ENCODE peak calls at places on chromosomes 11 and 22, in four cellular contexts. N, D, Z and R are unnamed samples.

GRCh38 chr11:60168306-60168705 is 14.6 kb downstream of the MS4A6A start:
- DNase-seq in D (no peak), Z (no peak), N (no peak), R (no peak)

GRCh38 chr11:38824573-38824972 is 2226.5 kb upstream of the RAG2 start:
- DNase-seq in Z (no peak), D (no peak), N (peak), R (no peak)

GRCh38 chr11:110763249-110764011 is 51.2 kb upstream of the ARHGAP20 start:
- DNase-seq in D (no peak), N (peak), Z (no peak), R (peak)

GRCh38 chr11:65506770-65507485 is 8.1 kb downstream of the MALAT1 start:
- DNase-seq in N (peak), Z (no peak), D (no peak), R (peak)

GRCh38 chr11:61955416-61956135 is 5.4 kb downstream of the BEST1 start:
- DNase-seq in Z (no peak), N (no peak), D (peak), R (peak)

GRCh38 chr11:45803981-45804805 is 756 bp upstream of the SLC35C1 start:
- DNase-seq in D (peak), Z (no peak), N (peak), R (peak)

GRCh38 chr11:57458410-57459111 is 1.8 kb upstream of the RTN4RL2 start:
- DNase-seq in N (peak), Z (no peak), D (peak), R (no peak)

GRCh38 chr22:38176170-38176741 is 5.4 kb downstream of the PLA2G6 start:
- DNase-seq in N (peak), Z (peak), D (no peak), R (peak)

GRCh38 chr22:23369054-23369685 is 188.9 kb downstream of the BCR start:
- DNase-seq in D (no peak), N (no peak), Z (no peak), R (no peak)

GRCh38 chr11:9315078-9315688 is 790 bp upstream of the TMEM41B start:
- DNase-seq in Z (no peak), D (no peak), N (peak), R (no peak)

GRCh38 chr11:9316334-9316733 is 1.9 kb upstream of the TMEM41B start:
- DNase-seq in Z (no peak), D (no peak), N (no peak), R (no peak)

GRCh38 chr11:9314291-9315077 is at the start of gene TMEM41B:
- DNase-seq in D (peak), N (peak), Z (peak), R (peak)

DNA sequence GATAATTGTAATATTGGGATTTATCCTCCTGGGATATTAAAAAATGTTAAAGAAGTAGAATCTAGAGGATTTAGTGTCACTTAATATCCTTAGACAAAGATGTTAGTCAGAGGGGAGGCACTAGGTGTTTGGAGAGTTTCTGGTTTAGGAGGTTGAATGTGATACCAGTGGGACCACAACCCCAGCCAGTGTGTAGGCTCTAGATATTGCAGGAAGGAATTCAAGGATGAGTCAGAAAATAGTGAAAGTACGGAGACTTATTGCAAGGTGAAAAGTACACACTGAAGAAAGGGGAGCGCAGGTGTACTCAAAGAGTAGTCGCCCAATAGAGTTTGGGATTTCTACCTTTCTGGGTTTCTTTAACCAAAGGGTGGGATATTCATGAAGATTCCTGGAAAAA is 5.7 kb upstream of the TMEM41B start:
- DNase-seq in D (no peak), Z (no peak), N (no peak), R (no peak)
- TF ChIP-seq FOS in D (no peak), Z (no peak), N (no peak), R (no peak)

GRCh38 chr11:102177974-102178631 is 67.9 kb downstream of the YAP1 start:
- DNase-seq in N (peak), D (no peak), Z (no peak), R (peak)
- TF ChIP-seq FOS in N (peak), D (no peak), Z (no peak), R (peak)

GRCh38 chr11:17917556-17917955 is 95.3 kb downstream of the SERGEF start:
- DNase-seq in D (no peak), N (no peak), Z (no peak), R (no peak)

GRCh38 chr11:17915500-17916143 is 97.2 kb downstream of the SERGEF start:
- DNase-seq in Z (no peak), D (no peak), N (no peak), R (no peak)

GRCh38 chr11:17921620-17922473 is 91.0 kb downstream of the SERGEF start:
- DNase-seq in Z (no peak), N (peak), D (no peak), R (no peak)

GRCh38 chr11:17914957-17915356 is 97.9 kb downstream of the SERGEF start:
- DNase-seq in Z (no peak), D (no peak), N (no peak), R (no peak)

GRCh38 chr11:17918049-17918605 is 94.7 kb downstream of the SERGEF start:
- DNase-seq in N (no peak), Z (no peak), D (no peak), R (no peak)
- TF ChIP-seq FOS in N (no peak), Z (no peak), D (no peak), R (no peak)

DNA sequence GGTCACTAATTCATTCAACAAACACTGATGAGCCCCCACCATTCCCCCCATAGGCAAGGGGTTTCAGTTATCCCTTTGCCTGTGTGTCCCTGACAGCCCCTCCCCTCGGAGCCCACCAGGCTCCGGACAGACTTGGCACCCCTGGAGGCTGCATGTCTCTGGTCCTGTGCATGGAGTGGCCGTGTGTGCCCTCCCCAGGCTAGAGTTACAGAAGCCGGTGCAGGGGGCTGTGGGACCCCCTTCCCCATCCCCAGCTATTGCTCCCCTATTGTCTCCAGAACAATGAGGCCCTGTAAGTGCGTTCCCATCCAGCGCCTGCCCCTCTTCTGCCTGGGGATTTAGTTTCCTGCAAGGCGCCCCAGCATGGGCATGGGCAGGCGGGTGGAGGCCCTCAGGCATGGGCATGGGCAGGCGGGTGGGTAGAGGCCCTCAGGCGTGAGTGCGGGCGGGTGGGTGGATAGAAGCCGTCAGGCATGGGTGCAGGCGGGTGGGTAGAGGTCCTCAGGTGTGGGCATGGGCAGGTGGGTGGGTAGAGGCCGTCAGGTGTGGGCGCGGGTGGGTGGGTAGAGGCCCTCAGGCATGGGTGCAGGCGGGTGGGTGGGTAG is 1.5 kb downstream of the MUC2 start:
- DNase-seq in D (no peak), N (no peak), Z (no peak), R (no peak)
- TF ChIP-seq FOS in D (no peak), N (no peak), Z (no peak), R (no peak)

GRCh38 chr11:102112654-102112926 is 2.3 kb downstream of the YAP1 start:
- DNase-seq in N (no peak), Z (no peak), D (no peak), R (no peak)

GRCh38 chr11:102115557-102115956 is 5.3 kb downstream of the YAP1 start:
- DNase-seq in N (peak), D (no peak), Z (no peak), R (no peak)

GRCh38 chr11:102111787-102112653 is 1.8 kb downstream of the YAP1 start:
- DNase-seq in Z (no peak), D (no peak), N (peak), R (peak)

GRCh38 chr11:102116453-102117205 is 6.4 kb downstream of the YAP1 start:
- DNase-seq in Z (no peak), D (no peak), N (peak), R (no peak)

DNA sequence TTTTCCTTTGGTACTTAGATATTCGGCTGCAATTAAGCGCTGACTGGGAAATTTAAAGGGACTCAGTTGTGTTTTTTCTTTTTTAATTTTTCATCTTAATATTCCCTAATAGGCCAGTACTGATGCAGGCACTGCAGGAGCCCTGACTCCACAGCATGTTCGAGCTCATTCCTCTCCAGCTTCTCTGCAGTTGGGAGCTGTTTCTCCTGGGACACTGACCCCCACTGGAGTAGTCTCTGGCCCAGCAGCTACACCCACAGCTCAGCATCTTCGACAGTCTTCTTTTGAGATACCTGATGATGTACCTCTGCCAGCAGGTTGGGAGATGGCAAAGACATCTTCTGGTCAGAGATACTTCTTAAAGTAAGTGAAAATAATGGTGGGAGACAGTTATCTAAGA is 3.8 kb downstream of the YAP1 start:
- DNase-seq in N (peak), D (no peak), Z (no peak), R (no peak)
- TF ChIP-seq FOS in N (no peak), D (no peak), Z (no peak), R (no peak)

GRCh38 chr22:26937213-26937612 is 279.8 kb downstream of the MIAT start:
- DNase-seq in Z (no peak), N (no peak), D (peak), R (no peak)
- TF ChIP-seq FOS in Z (no peak), N (no peak), D (no peak), R (no peak)

GRCh38 chr22:28111501-28111900 is 192.4 kb upstream of the PITPNB start:
- DNase-seq in N (no peak), D (no peak), Z (no peak), R (no peak)
- TF ChIP-seq FOS in N (no peak), D (no peak), Z (no peak), R (no peak)